ENCODE peak calls at places on chromosome 7, in five cellular contexts. X, A, B, C and T are unnamed samples.

GRCh38 chr7:10205690-10206089 is 768.0 kb upstream of the PHF14 start:
- DNase-seq in X (no peak), A (no peak), B (no peak), C (no peak), T (no peak)

GRCh38 chr7:152489044-152489443 is 53.2 kb upstream of the KMT2C start:
- DNase-seq in X (no peak), A (no peak), B (no peak), C (no peak), T (no peak)

GRCh38 chr7:140983802-140984201 is 30.9 kb downstream of the MRPS33 start:
- DNase-seq in X (peak; percentile 12), A (no peak), B (no peak), C (no peak), T (peak; percentile 24)

GRCh38 chr7:45146531-45147379 is 10.8 kb upstream of the RAMP3 start:
- DNase-seq in X (no peak), A (no peak), B (no peak), C (no peak), T (no peak)

GRCh38 chr7:112399501-112399900 is 50.8 kb upstream of the IFRD1 start:
- DNase-seq in X (peak; percentile 53), A (no peak), B (no peak), C (no peak), T (no peak)

GRCh38 chr7:154287370-154287769 is 235.2 kb downstream of the DPP6 start:
- DNase-seq in X (no peak), A (no peak), B (no peak), C (no peak), T (peak; percentile 37)

GRCh38 chr7:108236681-108237415 is 106.7 kb upstream of the LAMB4 start:
- DNase-seq in X (no peak), A (no peak), B (no peak), C (no peak), T (peak; percentile 81)

GRCh38 chr7:140260338-140260737 is 83.6 kb upstream of the KDM7A start:
- DNase-seq in X (no peak), A (no peak), B (no peak), C (no peak), T (no peak)

GRCh38 chr7:150343225-150343624 is 1.8 kb upstream of the RARRES2 start:
- DNase-seq in X (no peak), A (no peak), B (no peak), C (no peak), T (no peak)

GRCh38 chr7:77498659-77499379 is 38.3 kb upstream of the PTPN12 start:
- DNase-seq in X (no peak), A (no peak), B (no peak), C (no peak), T (no peak)

GRCh38 chr7:32587431-32587948 is 92.2 kb downstream of the AVL9 start:
- DNase-seq in X (peak; percentile 89), A (no peak), B (peak; percentile 49), C (peak; percentile 95), T (no peak)

GRCh38 chr7:126040114-126041045 is 1110.8 kb upstream of the POT1 start:
- DNase-seq in X (no peak), A (no peak), B (no peak), C (no peak), T (no peak)

GRCh38 chr7:118590107-118590506 is 365.6 kb downstream of the ANKRD7 start:
- DNase-seq in X (no peak), A (no peak), B (no peak), C (peak; percentile 24), T (peak; percentile 61)

GRCh38 chr7:159140170-159140910 is 4.3 kb downstream of the VIPR2 start:
- DNase-seq in X (no peak), A (no peak), B (no peak), C (no peak), T (no peak)

GRCh38 chr7:159126496-159127345 is 17.9 kb downstream of the VIPR2 start:
- DNase-seq in X (no peak), A (no peak), B (no peak), C (no peak), T (no peak)

GRCh38 chr7:17626215-17626614 is 314.1 kb downstream of the SNX13 start:
- DNase-seq in X (no peak), A (no peak), B (no peak), C (no peak), T (no peak)

GRCh38 chr7:119706608-119707007 is 566.4 kb upstream of the KCND2 start:
- DNase-seq in X (no peak), A (no peak), B (no peak), C (no peak), T (no peak)

GRCh38 chr7:24968165-24968564 is 11.8 kb downstream of the OSBPL3 start:
- DNase-seq in X (no peak), A (no peak), B (no peak), C (no peak), T (no peak)

GRCh38 chr7:64371116-64371515 is 57.4 kb downstream of the ZNF736 start:
- DNase-seq in X (no peak), A (no peak), B (peak; percentile 87), C (no peak), T (no peak)

GRCh38 chr7:142992427-142992826 is 30.3 kb upstream of the KEL start:
- DNase-seq in X (no peak), A (no peak), B (no peak), C (no peak), T (no peak)

GRCh38 chr7:135743907-135744789 is 4.5 kb downstream of the FAM180A start:
- DNase-seq in X (peak; percentile 75), A (no peak), B (no peak), C (no peak), T (no peak)

GRCh38 chr7:157784114-157784835 is 447.5 kb downstream of the DNAJB6 start:
- DNase-seq in X (no peak), A (no peak), B (no peak), C (no peak), T (no peak)

GRCh38 chr7:39810204-39810642 is 139.8 kb upstream of the CDK13 start:
- DNase-seq in X (no peak), A (no peak), B (peak; percentile 50), C (no peak), T (peak; percentile 36)

GRCh38 chr7:138890782-138891445 is 90.3 kb downstream of the KIAA1549 start:
- DNase-seq in X (peak; percentile 22), A (no peak), B (peak; percentile 92), C (peak; percentile 58), T (no peak)

GRCh38 chr7:128946936-128947830 is 9.5 kb downstream of the IRF5 start:
- DNase-seq in X (no peak), A (no peak), B (no peak), C (no peak), T (peak; percentile 42)
- H3K18ac ChIP-seq in X (no peak overlapping the region), A (peak overlapping the region; percentile 52), B (no peak overlapping the region), C (no peak overlapping the region), T (no peak overlapping the region)

GRCh38 chr7:43756368-43757072 is 2.0 kb upstream of the BLVRA start:
- DNase-seq in X (peak; percentile 85), A (no peak), B (no peak), C (peak; percentile 81), T (no peak)

GRCh38 chr7:43761382-43761781 is 2.9 kb downstream of the BLVRA start:
- DNase-seq in X (no peak), A (no peak), B (no peak), C (no peak), T (no peak)

GRCh38 chr7:43757073-43757720 is 1.3 kb upstream of the BLVRA start:
- DNase-seq in X (no peak), A (no peak), B (no peak), C (no peak), T (no peak)

GRCh38 chr7:43758861-43759683 is 592 bp downstream of the BLVRA start:
- DNase-seq in X (peak; percentile 31), A (peak; percentile 29), B (no peak), C (peak; percentile 64), T (peak; percentile 40)

GRCh38 chr7:43758029-43758860 is at the start of gene BLVRA:
- DNase-seq in X (peak; percentile 18), A (peak; percentile 61), B (no peak), C (peak; percentile 65), T (no peak)
- H3K4me1 ChIP-seq in X (peaks cover 15% of the 10 kb centered on the region), A (peaks cover 4% of the 10 kb centered on the region), B (peaks cover 4% of the 10 kb centered on the region), C (peaks cover 10% of the 10 kb centered on the region), T (peaks cover 2% of the 10 kb centered on the region)

DNA sequence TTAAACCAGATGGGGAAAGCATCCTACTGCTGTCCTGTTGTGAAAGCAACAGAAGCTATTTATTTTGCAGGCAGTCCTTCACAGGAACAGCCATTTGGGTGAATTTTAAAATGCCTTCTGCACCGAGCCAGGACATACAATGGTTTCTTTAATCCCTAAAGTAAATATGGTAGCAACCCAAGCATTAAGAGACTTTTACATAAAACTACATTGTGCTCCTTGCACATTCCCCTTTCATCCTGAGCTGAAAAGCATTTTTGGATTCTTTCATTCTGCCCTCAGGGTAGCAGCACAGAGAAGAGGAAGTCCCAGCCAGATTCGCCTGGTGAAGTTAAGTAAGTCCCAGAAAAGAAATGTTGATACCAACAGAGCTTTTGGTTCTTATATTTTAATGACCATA is 84.0 kb upstream of the FAM3C start:
- DNase-seq in X (no peak), A (peak; percentile 30), B (peak; percentile 18), C (no peak), T (peak; percentile 57)
- H3K4me3 ChIP-seq in X (no peak overlapping the region), A (no peak overlapping the region), B (no peak overlapping the region), C (no peak overlapping the region), T (no peak overlapping the region)

DNA sequence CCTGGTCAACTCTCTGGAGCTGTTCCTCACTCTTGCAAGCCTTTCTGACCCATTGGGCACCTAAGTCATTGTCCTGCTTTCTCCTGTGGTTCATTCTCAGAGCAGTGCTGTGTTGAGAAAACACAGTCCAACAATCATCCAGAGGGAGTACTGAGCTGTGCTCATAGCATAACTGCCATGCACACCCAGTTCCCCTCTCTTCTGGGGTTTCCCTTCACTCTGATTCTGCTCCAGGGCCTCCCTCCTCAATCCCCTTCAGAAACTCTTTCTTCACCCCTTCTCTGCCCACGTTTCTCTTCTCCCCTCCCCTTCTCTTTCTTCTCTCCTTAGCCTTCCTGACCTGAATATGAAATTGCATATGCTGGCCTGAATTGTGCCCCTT is 155.9 kb downstream of the AOAH start:
- DNase-seq in X (no peak), A (no peak), B (no peak), C (no peak), T (no peak)
- H3K18ac ChIP-seq in X (no peak overlapping the region), A (no peak overlapping the region), B (no peak overlapping the region), C (no peak overlapping the region), T (no peak overlapping the region)

DNA sequence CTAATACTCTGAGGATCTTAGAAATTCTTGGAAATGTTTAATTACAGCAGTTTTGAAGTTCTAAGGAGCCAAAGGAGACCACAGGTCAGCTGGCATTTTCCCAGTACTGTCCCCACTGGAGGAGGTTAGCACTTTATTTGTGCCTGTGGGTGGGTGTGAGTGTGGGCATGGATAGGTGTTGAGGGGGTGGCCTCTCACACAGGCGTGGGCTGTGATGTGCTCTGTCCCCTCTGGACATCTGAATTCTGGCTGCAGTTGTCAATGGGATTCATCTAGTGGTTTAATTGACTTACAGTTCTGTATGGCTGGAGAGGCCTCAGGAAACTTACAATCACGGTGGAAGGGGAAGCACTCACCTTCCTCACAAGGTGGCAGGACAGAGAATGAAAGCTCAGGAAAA is 135.4 kb upstream of the NAMPT start:
- DNase-seq in X (no peak), A (no peak), B (no peak), C (no peak), T (no peak)
- H3K4me1 ChIP-seq in X (peaks cover 20% of the 10 kb centered on the region), A (no peaks in the 10 kb centered on the region), B (no peaks in the 10 kb centered on the region), C (peaks cover 10% of the 10 kb centered on the region), T (peaks cover 6% of the 10 kb centered on the region)